ENCODE peak calls at places on chromosomes 16 and 17, in six cellular contexts. V, S, O, R, J and P are unnamed samples.

GRCh38 chr16:88977845-88978607 is 1.0 kb upstream of the CBFA2T3 start:
- DNase-seq in V (no peak), S (no peak), O (no peak), R (no peak), J (no peak), P (no peak)

GRCh38 chr17:63275318-63275967 is 170.7 kb downstream of the CYB561 start:
- DNase-seq in V (peak; percentile 94), S (no peak), O (peak; percentile 97), R (no peak), J (peak; percentile 6), P (no peak)

GRCh38 chr16:695355-696089 is 5.3 kb upstream of the WDR24 start:
- DNase-seq in V (no peak), S (peak; percentile 90), O (no peak), R (no peak), J (peak; percentile 65), P (peak; percentile 83)

GRCh38 chr17:29243792-29244191 is 2.9 kb upstream of the CRYBA1 start:
- DNase-seq in V (no peak), S (peak; percentile 44), O (peak; percentile 57), R (no peak), J (peak; percentile 53), P (peak; percentile 41)

GRCh38 chr16:68646948-68647659 is 2.0 kb downstream of the CDH3 start:
- DNase-seq in V (no peak), S (no peak), O (no peak), R (no peak), J (no peak), P (no peak)

GRCh38 chr17:31405941-31406371 is 14.5 kb downstream of the RAB11FIP4 start:
- DNase-seq in V (no peak), S (no peak), O (no peak), R (no peak), J (no peak), P (no peak)

GRCh38 chr16:26838931-26839330 is 227.8 kb upstream of the C16orf82 start:
- DNase-seq in V (no peak), S (no peak), O (no peak), R (no peak), J (no peak), P (no peak)

GRCh38 chr17:45833826-45834439 is 10.7 kb upstream of the SPPL2C start:
- DNase-seq in V (no peak), S (no peak), O (no peak), R (no peak), J (no peak), P (no peak)

GRCh38 chr17:10059684-10060211 is 138.7 kb downstream of the GAS7 start:
- DNase-seq in V (no peak), S (peak; percentile 87), O (no peak), R (no peak), J (no peak), P (peak; percentile 77)

GRCh38 chr17:79075433-79075805 is 795 bp downstream of the ENGASE start:
- DNase-seq in V (no peak), S (peak; percentile 41), O (no peak), R (no peak), J (no peak), P (no peak)

GRCh38 chr16:74449470-74449869 is 28.2 kb upstream of the CLEC18B start:
- DNase-seq in V (no peak), S (no peak), O (peak; percentile 74), R (no peak), J (no peak), P (no peak)

GRCh38 chr16:68416057-68417046 is 32.0 kb downstream of the SMPD3 start:
- DNase-seq in V (no peak), S (no peak), O (no peak), R (no peak), J (no peak), P (no peak)

GRCh38 chr17:67456889-67457288 is 79.8 kb downstream of the PITPNC1 start:
- DNase-seq in V (no peak), S (no peak), O (no peak), R (no peak), J (no peak), P (no peak)

GRCh38 chr17:76943781-76944213 is 75.6 kb downstream of the MGAT5B start:
- DNase-seq in V (no peak), S (no peak), O (no peak), R (no peak), J (no peak), P (no peak)

GRCh38 chr17:20184191-20184590 is 175.0 kb downstream of the SPECC1 start:
- DNase-seq in V (no peak), S (no peak), O (no peak), R (no peak), J (no peak), P (no peak)

GRCh38 chr17:50425682-50426471 is at the start of gene ACSF2:
- DNase-seq in V (no peak), S (peak; percentile 89), O (peak; percentile 47), R (peak; percentile 20), J (peak; percentile 93), P (peak; percentile 90)

GRCh38 chr17:48382989-48383388 is 47.0 kb downstream of the SKAP1 start:
- DNase-seq in V (no peak), S (no peak), O (no peak), R (no peak), J (no peak), P (no peak)

GRCh38 chr16:83315271-83315670 is 492.5 kb upstream of the HSBP1 start:
- DNase-seq in V (no peak), S (no peak), O (peak; percentile 64), R (no peak), J (no peak), P (no peak)

GRCh38 chr17:82907797-82908261 is 68.0 kb upstream of the ZNF750 start:
- DNase-seq in V (no peak), S (no peak), O (no peak), R (no peak), J (no peak), P (no peak)

GRCh38 chr17:57088298-57088697 is 3.3 kb downstream of the AKAP1 start:
- DNase-seq in V (no peak), S (no peak), O (no peak), R (no peak), J (no peak), P (no peak)

GRCh38 chr16:84272740-84273320 is 21.8 kb upstream of the WFDC1 start:
- DNase-seq in V (no peak), S (no peak), O (no peak), R (no peak), J (no peak), P (no peak)

GRCh38 chr16:57070986-57071540 is 21.3 kb upstream of the CPNE2 start:
- DNase-seq in V (no peak), S (no peak), O (no peak), R (no peak), J (no peak), P (no peak)

GRCh38 chr17:42782402-42783061 is 2.1 kb downstream of the WNK4 start:
- DNase-seq in V (no peak), S (no peak), O (no peak), R (no peak), J (no peak), P (no peak)

GRCh38 chr17:74147436-74147835 is 56.0 kb upstream of the RPL38 start:
- DNase-seq in V (no peak), S (no peak), O (no peak), R (no peak), J (no peak), P (no peak)

GRCh38 chr17:63932008-63932561 is at the start of gene CD79B:
- DNase-seq in V (no peak), S (peak; percentile 89), O (no peak), R (no peak), J (no peak), P (peak; percentile 92)

GRCh38 chr17:81365601-81366585 is 29.4 kb upstream of the BAHCC1 start:
- DNase-seq in V (peak; percentile 90), S (peak; percentile 62), O (peak; percentile 29), R (peak; percentile 54), J (no peak), P (no peak)

GRCh38 chr16:50677351-50677750 is 3.8 kb downstream of the SNX20 start:
- DNase-seq in V (no peak), S (no peak), O (no peak), R (no peak), J (peak; percentile 32), P (no peak)
- TF ChIP-seq CTCF in V (peak; percentile 13), S (peak; percentile 56), O (peak; percentile 35), R (peak; percentile 29), J (peak; percentile 44), P (peak; percentile 27)

DNA sequence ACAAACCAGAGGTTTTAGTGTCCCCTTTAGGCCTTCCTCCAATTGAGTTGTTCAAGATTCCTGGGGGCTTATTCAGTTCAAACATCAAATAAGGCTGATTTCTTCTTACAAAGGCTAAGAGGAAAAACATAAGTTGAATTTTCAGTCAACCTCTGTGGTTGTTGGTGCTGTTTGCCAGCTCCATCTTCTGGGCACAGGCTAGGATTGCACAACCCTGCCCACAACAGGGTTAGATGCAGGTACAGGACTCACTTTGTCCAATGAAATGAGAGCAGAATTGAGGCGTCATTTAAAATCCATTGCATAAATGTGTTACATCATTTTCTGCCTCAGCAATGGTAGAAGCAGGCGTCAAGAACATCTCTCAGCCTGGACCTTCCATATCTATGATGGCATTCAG is 173.3 kb downstream of the PMP22 start:
- DNase-seq in V (no peak), S (no peak), O (no peak), R (no peak), J (no peak), P (no peak)
- TF ChIP-seq CTCF in V (no peak), S (no peak), O (no peak), R (no peak), J (no peak), P (no peak)

GRCh38 chr17:32913593-32913992 is 14.4 kb upstream of the TMEM98 start:
- DNase-seq in V (no peak), S (no peak), O (no peak), R (no peak), J (no peak), P (no peak)

GRCh38 chr17:32909787-32910369 is 18.1 kb upstream of the TMEM98 start:
- DNase-seq in V (peak; percentile 72), S (peak; percentile 75), O (peak; percentile 91), R (no peak), J (peak; percentile 75), P (peak; percentile 79)

GRCh38 chr17:32914181-32914580 is 13.8 kb upstream of the TMEM98 start:
- DNase-seq in V (no peak), S (no peak), O (no peak), R (no peak), J (no peak), P (no peak)

GRCh38 chr17:32910769-32911168 is 17.2 kb upstream of the TMEM98 start:
- DNase-seq in V (no peak), S (no peak), O (no peak), R (no peak), J (peak; percentile 37), P (no peak)

GRCh38 chr17:32912218-32912897 is 15.6 kb upstream of the TMEM98 start:
- DNase-seq in V (no peak), S (no peak), O (peak; percentile 66), R (no peak), J (peak; percentile 83), P (no peak)
- TF ChIP-seq CTCF in V (no peak), S (no peak), O (peak; percentile 17), R (no peak), J (peak; percentile 38), P (no peak)

GRCh38 chr17:35981908-35982330 is 622 bp upstream of the CCL16 start:
- DNase-seq in V (no peak), S (no peak), O (no peak), R (no peak), J (no peak), P (no peak)
- TF ChIP-seq CTCF in V (no peak), S (peak; percentile 56), O (no peak), R (no peak), J (peak; percentile 42), P (peak; percentile 35)